ENCODE peak calls at places on chromosome 11, in four cellular contexts. H is GM12878, X is A549, M is SK-N-SH. E is an unnamed sample.

GRCh38 chr11:125886997-125887372 is 483 bp upstream of the HYLS1 start:
- DNase-seq in H (no peak), X (peak; percentile 67), M (no peak), E (no peak)

GRCh38 chr11:88555018-88555828 is 217.7 kb upstream of the CTSC start:
- DNase-seq in H (no peak), X (peak; percentile 76), M (no peak), E (no peak)

GRCh38 chr11:134276396-134277175 is 407 bp downstream of the GLB1L3 start:
- DNase-seq in H (no peak), X (no peak), M (peak; percentile 77), E (no peak)

GRCh38 chr11:41431784-41432183 is 27.7 kb downstream of the LRRC4C start:
- DNase-seq in H (no peak), X (peak; percentile 3), M (peak; percentile 36), E (peak; percentile 16)

GRCh38 chr11:44725016-44725651 is 1.6 kb upstream of the TSPAN18 start:
- DNase-seq in H (no peak), X (no peak), M (no peak), E (no peak)

GRCh38 chr11:46948378-46949131 is 12.0 kb downstream of the CSTPP1 start:
- DNase-seq in H (no peak), X (peak; percentile 57), M (peak; percentile 20), E (no peak)

GRCh38 chr11:26960265-26960664 is 33.6 kb upstream of the FIBIN start:
- DNase-seq in H (no peak), X (no peak), M (no peak), E (no peak)

GRCh38 chr11:8365542-8365941 is 101.9 kb upstream of the LMO1 start:
- DNase-seq in H (no peak), X (no peak), M (no peak), E (no peak)

GRCh38 chr11:79493555-79494171 is 52.8 kb upstream of the TENM4 start:
- DNase-seq in H (no peak), X (peak; percentile 68), M (peak; percentile 85), E (peak; percentile 47)

GRCh38 chr11:68446046-68446725 is 14.4 kb upstream of the PPP6R3 start:
- DNase-seq in H (no peak), X (no peak), M (peak; percentile 21), E (no peak)

GRCh38 chr11:69080361-69080973 is 31.7 kb downstream of the TPCN2 start:
- DNase-seq in H (no peak), X (peak; percentile 40), M (no peak), E (no peak)

GRCh38 chr11:131470526-131470925 is 100.1 kb downstream of the NTM start:
- DNase-seq in H (no peak), X (no peak), M (no peak), E (no peak)

GRCh38 chr11:47987781-47988180 is 7.4 kb downstream of the PTPRJ start:
- DNase-seq in H (no peak), X (no peak), M (no peak), E (no peak)

GRCh38 chr11:83157755-83158473 is 983 bp downstream of the PCF11 start:
- DNase-seq in H (no peak), X (peak; percentile 61), M (peak; percentile 47), E (peak; percentile 39)

GRCh38 chr11:56296877-56297276 is 4.8 kb upstream of the OR8H1 start:
- DNase-seq in H (no peak), X (no peak), M (no peak), E (no peak)

GRCh38 chr11:29484548-29484947 is 532.3 kb downstream of the KCNA4 start:
- DNase-seq in H (no peak), X (no peak), M (no peak), E (no peak)

GRCh38 chr11:85886089-85887056 is 31.2 kb downstream of the CCDC83 start:
- DNase-seq in H (no peak), X (no peak), M (no peak), E (no peak)

GRCh38 chr11:68840661-68841653 is 759 bp downstream of the CPT1A start:
- DNase-seq in H (no peak), X (peak; percentile 42), M (peak; percentile 79), E (no peak)

GRCh38 chr11:13831707-13832106 is 130.8 kb upstream of the SPON1 start:
- DNase-seq in H (no peak), X (no peak), M (no peak), E (no peak)

GRCh38 chr11:116852261-116853125 is 15.1 kb upstream of the APOA1 start:
- DNase-seq in H (no peak), X (no peak), M (no peak), E (no peak)

GRCh38 chr11:119673389-119674336 is 55.3 kb downstream of the NECTIN1 start:
- DNase-seq in H (peak; percentile 88), X (no peak), M (no peak), E (no peak)

GRCh38 chr11:3217751-3218482 is 696 bp downstream of the MRGPRG start:
- DNase-seq in H (no peak), X (no peak), M (peak; percentile 34), E (no peak)

GRCh38 chr11:127587511-127587910 is 586.9 kb upstream of the KIRREL3 start:
- DNase-seq in H (no peak), X (no peak), M (peak; percentile 24), E (no peak)

GRCh38 chr11:34680918-34681554 is 60.1 kb downstream of the EHF start:
- DNase-seq in H (no peak), X (peak; percentile 90), M (no peak), E (peak; percentile 53)

GRCh38 chr11:23991140-23991539 is 505.7 kb upstream of the LUZP2 start:
- DNase-seq in H (no peak), X (no peak), M (no peak), E (no peak)

GRCh38 chr11:111531687-111532364 is 8.7 kb upstream of the LAYN start:
- DNase-seq in H (peak; percentile 8), X (peak; percentile 75), M (no peak), E (no peak)

GRCh38 chr11:71453911-71454304 is 905 bp downstream of the NADSYN1 start:
- DNase-seq in H (no peak), X (no peak), M (no peak), E (no peak)

GRCh38 chr11:97525273-97525672 is 1135.5 kb downstream of the JRKL start:
- DNase-seq in H (no peak), X (no peak), M (no peak), E (no peak)

GRCh38 chr11:68358416-68358815 is 46.0 kb downstream of the LRP5 start:
- DNase-seq in H (no peak), X (no peak), M (no peak), E (no peak)

GRCh38 chr11:119337581-119338317 is 2.9 kb downstream of the C1QTNF5 start:
- DNase-seq in H (no peak), X (no peak), M (peak; percentile 74), E (no peak)

GRCh38 chr11:116742104-116742503 is 30.7 kb downstream of the BUD13 start:
- DNase-seq in H (no peak), X (no peak), M (no peak), E (no peak)

GRCh38 chr11:61551630-61552029 is 29.2 kb downstream of the SYT7 start:
- DNase-seq in H (no peak), X (peak; percentile 42), M (peak; percentile 60), E (no peak)

GRCh38 chr11:61554172-61554988 is 26.5 kb downstream of the SYT7 start:
- DNase-seq in H (no peak), X (no peak), M (no peak), E (no peak)

GRCh38 chr11:61553373-61554171 is 27.3 kb downstream of the SYT7 start:
- DNase-seq in H (no peak), X (no peak), M (peak; percentile 84), E (no peak)

GRCh38 chr11:61550665-61551227 is 30.1 kb downstream of the SYT7 start:
- DNase-seq in H (no peak), X (no peak), M (no peak), E (no peak)

DNA sequence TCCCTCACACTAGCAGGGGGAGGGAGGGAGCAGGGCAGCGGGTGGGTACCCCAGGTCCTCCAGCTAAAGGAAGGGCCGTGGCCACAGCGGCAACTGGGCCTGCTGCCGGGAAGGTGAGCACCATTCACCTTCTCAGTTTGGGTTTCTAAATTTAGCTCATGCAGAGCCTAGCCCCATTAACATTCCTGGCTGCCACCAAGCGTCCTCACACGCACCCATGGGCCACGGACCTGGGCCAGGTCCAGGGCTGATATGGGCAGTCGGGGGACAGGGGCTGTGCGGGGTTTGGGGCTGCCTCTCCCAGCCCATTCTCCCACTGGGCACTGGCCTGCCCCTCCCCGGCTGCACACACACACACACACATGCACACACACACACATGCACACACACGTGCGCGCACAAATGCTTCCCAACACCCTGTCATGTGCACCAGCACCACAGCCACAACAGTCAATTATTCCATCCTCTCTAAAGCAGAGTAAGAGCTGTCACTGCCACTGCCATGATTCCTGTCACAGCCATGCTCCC is 28.7 kb downstream of the SYT7 start:
- DNase-seq in H (no peak), X (no peak), M (no peak), E (no peak)
- TF ChIP-seq PBX3 in H (no peak), X (no peak), M (no peak), E (no peak)

GRCh38 chr11:78248903-78249302 is 60.2 kb downstream of the USP35 start:
- DNase-seq in H (no peak), X (no peak), M (no peak), E (no peak)
- TF ChIP-seq PBX3 in H (no peak), X (no peak), M (no peak), E (no peak)

DNA sequence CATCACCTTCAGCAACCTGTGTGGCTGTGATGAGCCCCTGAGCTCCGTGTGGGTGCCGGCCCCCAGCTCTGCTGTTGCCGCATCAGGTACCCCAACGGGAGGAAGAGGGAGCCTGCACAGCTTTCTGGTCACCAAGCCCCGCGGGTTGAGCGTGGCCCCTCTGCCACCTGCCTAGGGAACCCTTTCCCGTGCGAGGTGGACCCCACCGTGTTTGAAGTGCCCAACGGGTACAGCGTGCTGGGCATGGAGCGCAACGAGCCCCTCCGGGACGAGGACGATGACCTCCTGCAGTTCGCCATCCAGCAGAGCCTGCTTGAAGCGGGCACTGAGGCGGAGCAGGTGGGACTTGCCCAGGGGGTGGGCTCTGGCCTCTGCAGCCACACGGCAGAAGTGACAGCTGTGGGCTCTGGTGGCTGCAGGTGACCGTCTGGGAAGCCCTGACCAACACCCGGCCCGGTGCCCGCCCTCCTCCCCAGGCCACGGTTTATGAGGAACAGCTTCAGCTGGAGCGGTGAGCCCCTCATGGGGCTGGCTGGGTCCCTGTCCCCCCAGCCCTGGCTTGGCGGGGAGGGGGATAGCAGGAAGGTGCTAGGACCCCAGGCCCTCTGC is 1.9 kb upstream of the SSH3 start:
- DNase-seq in H (no peak), X (no peak), M (no peak), E (no peak)
- TF ChIP-seq PBX3 in H (no peak), X (no peak), M (no peak), E (no peak)

GRCh38 chr11:72778535-72779494 is 15.0 kb downstream of the STARD10 start:
- DNase-seq in H (no peak), X (no peak), M (no peak), E (peak; percentile 89)
- TF ChIP-seq PBX3 in H (no peak), X (no peak), M (no peak), E (no peak)

E was measured in HepG2.